ENCODE peak calls at places on chromosomes 3 and 15, in nine cellular contexts. S is spleen, B is foreskin fibroblast, Q is upper lobe of right lung, W is AG04449, C is heart right ventricle, T is GM06990, A is esophagus muscularis mucosa, M is kidney epithelial cell. O is an unnamed sample.

GRCh38 chr3:193872265-193872753 is 263.6 kb upstream of the HES1 start:
- DNase-seq in S (no peak), T (no peak), M (peak), Q (no peak), W (peak), B (peak), C (no peak), A (no peak), O (no peak)

GRCh38 chr3:10549617-10550228 is 44.3 kb upstream of the ATP2B2 start:
- DNase-seq in C (no peak), S (no peak), B (no peak), W (no peak), Q (peak), T (no peak), A (peak), M (no peak), O (no peak)

GRCh38 chr3:105653161-105653560 is 215.7 kb downstream of the CBLB start:
- DNase-seq in W (no peak), T (no peak), S (no peak), Q (no peak), C (no peak), B (no peak), M (no peak), A (no peak), O (no peak)

GRCh38 chr3:111715911-111716523 is 120.9 kb upstream of the ZBED2 start:
- DNase-seq in A (peak), M (no peak), Q (no peak), W (no peak), T (no peak), S (no peak), C (peak), B (peak), O (peak)

GRCh38 chr3:14980689-14981088 is 33.3 kb downstream of the NR2C2 start:
- DNase-seq in Q (no peak), W (no peak), T (no peak), A (no peak), C (no peak), M (no peak), B (no peak), S (no peak), O (peak)

GRCh38 chr3:129795596-129795995 is 97.9 kb downstream of the TMCC1 start:
- DNase-seq in M (peak), S (no peak), Q (no peak), B (no peak), C (no peak), A (no peak), T (no peak), W (no peak), O (no peak)

GRCh38 chr3:154018100-154018696 is 103.0 kb upstream of the ARHGEF26 start:
- DNase-seq in M (no peak), T (no peak), A (no peak), B (peak), Q (no peak), C (no peak), W (no peak), S (peak), O (peak)

GRCh38 chr15:40567111-40567510 is 2.0 kb upstream of the RPUSD2 start:
- DNase-seq in A (no peak), C (no peak), T (no peak), B (peak), W (no peak), M (no peak), S (no peak), Q (no peak), O (no peak)

GRCh38 chr3:123623346-123623880 is 38.6 kb upstream of the HACD2 start:
- DNase-seq in M (no peak), B (peak), S (no peak), W (no peak), T (no peak), A (no peak), C (no peak), Q (no peak), O (no peak)

GRCh38 chr3:94429517-94429916 is 366.7 kb downstream of the NSUN3 start:
- DNase-seq in B (peak), T (no peak), Q (no peak), M (no peak), W (no peak), A (no peak), C (no peak), S (no peak), O (no peak)

GRCh38 chr3:175107231-175107630 is 248.1 kb downstream of the NAALADL2 start:
- DNase-seq in Q (no peak), A (no peak), W (no peak), T (no peak), M (no peak), B (no peak), S (no peak), C (no peak), O (no peak)

GRCh38 chr3:28699283-28699682 is 350.7 kb upstream of the AZI2 start:
- DNase-seq in M (no peak), T (no peak), B (peak), Q (no peak), W (no peak), C (no peak), A (no peak), S (no peak), O (no peak)

GRCh38 chr15:89400121-89400996 is 65.7 kb upstream of the POLG start:
- DNase-seq in S (peak), A (no peak), C (no peak), W (no peak), B (no peak), Q (no peak), M (no peak), T (no peak), O (no peak)

GRCh38 chr3:88879905-88880304 is 227.5 kb upstream of the EPHA3 start:
- DNase-seq in B (no peak), T (no peak), S (no peak), A (no peak), M (no peak), W (no peak), C (no peak), Q (no peak), O (no peak)

GRCh38 chr3:110969229-110970211 is 102.1 kb upstream of the NECTIN3 start:
- DNase-seq in C (no peak), M (no peak), A (no peak), B (no peak), W (no peak), T (no peak), Q (no peak), S (peak), O (no peak)

GRCh38 chr3:48407542-48408099 is 22.3 kb downstream of the PLXNB1 start:
- DNase-seq in W (no peak), S (peak), B (no peak), M (no peak), Q (no peak), C (no peak), T (no peak), A (no peak), O (peak)

GRCh38 chr3:119149484-119149883 is 3.5 kb downstream of the TEX55 start:
- DNase-seq in S (no peak), M (no peak), A (no peak), C (no peak), T (no peak), B (peak), W (peak), Q (no peak), O (no peak)

GRCh38 chr3:90010341-90010740 is 902.9 kb downstream of the EPHA3 start:
- DNase-seq in W (no peak), C (no peak), A (no peak), B (peak), T (no peak), S (no peak), Q (no peak), M (no peak), O (no peak)

GRCh38 chr15:73075151-73075859 is 23.0 kb downstream of the NEO1 start:
- DNase-seq in C (no peak), Q (no peak), A (no peak), M (no peak), T (no peak), W (no peak), B (peak), S (no peak), O (no peak)

GRCh38 chr3:152960684-152961083 is 125.8 kb downstream of the P2RY1 start:
- DNase-seq in B (peak), Q (no peak), W (no peak), A (no peak), S (no peak), M (no peak), T (no peak), C (no peak), O (no peak)

GRCh38 chr15:66936115-66936863 is 129.1 kb upstream of the SMAD3 start:
- DNase-seq in A (no peak), S (no peak), Q (no peak), M (no peak), W (no peak), B (peak), C (peak), T (no peak), O (no peak)

GRCh38 chr3:99645277-99646106 is 7.1 kb downstream of the COL8A1 start:
- DNase-seq in B (peak), S (no peak), A (no peak), Q (no peak), C (no peak), W (no peak), T (no peak), M (no peak), O (no peak)

GRCh38 chr15:40908095-40908494 is 13.8 kb downstream of the VPS18 start:
- DNase-seq in Q (no peak), B (no peak), W (no peak), A (no peak), C (no peak), M (no peak), S (peak), T (no peak), O (no peak)

DNA sequence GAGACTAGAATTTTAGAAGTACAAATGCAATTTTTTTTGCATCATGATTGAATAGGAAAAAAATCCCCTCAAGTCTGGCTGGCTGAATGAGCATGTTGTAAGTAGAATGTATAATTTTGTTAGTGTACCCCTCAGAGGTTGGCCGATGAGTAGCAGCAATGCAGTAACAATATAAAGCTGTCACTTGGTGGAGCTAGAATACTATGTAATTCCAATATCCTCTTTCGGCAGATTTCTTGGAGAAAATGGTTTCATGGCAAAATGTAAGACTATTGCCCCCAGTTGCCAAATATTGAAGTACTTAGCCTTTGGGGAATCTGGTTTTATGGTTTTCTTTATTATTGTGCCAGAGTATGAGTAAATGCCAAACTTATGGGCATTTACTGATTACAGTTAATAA is 39.8 kb upstream of the SGO1 start:
- DNase-seq in B (peak), A (no peak), C (no peak), S (no peak), T (no peak), M (no peak), W (no peak), Q (no peak), O (no peak)
- TF ChIP-seq CTCF in B (peak), A (peak), C (peak), S (no peak), T (peak), M (peak), W (no peak), Q (peak), O (no peak)

GRCh38 chr15:87634361-87634760 is 622.2 kb downstream of the NTRK3 start:
- DNase-seq in M (no peak), W (no peak), T (no peak), S (no peak), B (no peak), A (no peak), Q (no peak), C (no peak), O (no peak)

GRCh38 chr15:87632364-87632763 is 624.2 kb downstream of the NTRK3 start:
- DNase-seq in Q (no peak), B (no peak), W (no peak), A (no peak), M (no peak), T (no peak), S (no peak), C (no peak), O (no peak)

GRCh38 chr15:87633471-87633870 is 623.1 kb downstream of the NTRK3 start:
- DNase-seq in Q (no peak), B (no peak), S (no peak), M (no peak), T (no peak), C (no peak), A (no peak), W (no peak), O (no peak)

GRCh38 chr15:87631093-87631492 is 625.4 kb downstream of the NTRK3 start:
- DNase-seq in A (no peak), C (no peak), S (no peak), T (no peak), W (no peak), B (no peak), M (no peak), Q (no peak), O (no peak)

DNA sequence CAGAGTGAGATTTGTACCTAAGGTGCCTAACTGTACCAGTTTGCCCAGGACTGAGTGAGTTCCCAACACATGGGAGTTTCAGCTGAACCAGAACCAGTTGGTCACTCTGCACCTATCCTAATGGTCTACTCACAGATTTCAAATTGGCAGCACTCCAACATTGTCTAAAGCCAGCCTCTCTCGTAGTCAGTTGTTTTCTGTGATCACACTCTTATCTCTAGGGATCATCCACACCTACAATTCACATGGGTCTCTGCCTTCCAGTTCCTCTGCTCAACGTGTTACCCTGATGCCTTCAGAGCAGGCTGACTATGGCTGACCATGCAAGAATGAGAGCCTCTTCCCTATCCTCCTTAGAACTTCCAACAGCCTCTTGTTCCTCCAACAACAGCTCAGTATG is 624.8 kb downstream of the NTRK3 start:
- DNase-seq in M (no peak), C (no peak), A (no peak), S (no peak), T (no peak), Q (no peak), B (no peak), W (no peak), O (no peak)
- TF ChIP-seq CTCF in M (no peak), C (no peak), A (no peak), S (no peak), T (no peak), Q (no peak), B (no peak), W (no peak), O (no peak)

GRCh38 chr3:128546646-128547045 is 53.6 kb upstream of the GATA2 start:
- DNase-seq in Q (no peak), A (peak), B (no peak), W (no peak), C (no peak), S (no peak), T (no peak), M (no peak), O (no peak)

GRCh38 chr3:128548011-128548410 is 55.0 kb upstream of the GATA2 start:
- DNase-seq in B (no peak), Q (no peak), T (no peak), M (no peak), S (no peak), W (no peak), A (peak), C (no peak), O (no peak)

GRCh38 chr3:128549283-128550112 is 56.5 kb upstream of the GATA2 start:
- DNase-seq in M (peak), B (peak), W (peak), S (no peak), T (no peak), Q (peak), C (peak), A (peak), O (no peak)

GRCh38 chr3:128548426-128549282 is 55.7 kb upstream of the GATA2 start:
- DNase-seq in A (peak), M (no peak), B (no peak), T (no peak), S (no peak), C (no peak), Q (peak), W (no peak), O (no peak)

GRCh38 chr3:128547368-128547987 is 54.5 kb upstream of the GATA2 start:
- DNase-seq in Q (peak), T (no peak), C (no peak), B (peak), M (no peak), W (peak), A (peak), S (no peak), O (no peak)
- TF ChIP-seq CTCF in Q (no peak), T (no peak), C (no peak), B (no peak), M (no peak), W (no peak), A (no peak), S (no peak), O (no peak)

GRCh38 chr3:126155819-126156218 is 24.6 kb downstream of the ALDH1L1 start:
- DNase-seq in C (no peak), W (no peak), B (no peak), A (peak), M (no peak), Q (no peak), T (no peak), S (peak), O (peak)
- TF ChIP-seq CTCF in C (no peak), W (no peak), B (no peak), A (no peak), M (no peak), Q (no peak), T (no peak), S (no peak), O (no peak)

GRCh38 chr3:49702672-49703071 is 13.3 kb downstream of the RNF123 start:
- DNase-seq in Q (no peak), W (no peak), B (no peak), T (no peak), M (no peak), S (no peak), A (no peak), C (no peak), O (no peak)

GRCh38 chr3:49703956-49704355 is 14.6 kb downstream of the RNF123 start:
- DNase-seq in T (no peak), A (no peak), S (no peak), C (no peak), Q (no peak), W (no peak), B (no peak), M (no peak), O (no peak)

GRCh38 chr3:49701388-49702077 is 12.2 kb downstream of the RNF123 start:
- DNase-seq in A (no peak), Q (no peak), W (no peak), B (peak), T (no peak), M (no peak), C (no peak), S (no peak), O (no peak)

GRCh38 chr3:49704629-49705028 is 14.9 kb downstream of the AMIGO3 start:
- DNase-seq in M (no peak), S (no peak), A (no peak), T (no peak), B (no peak), W (no peak), Q (no peak), C (no peak), O (no peak)

DNA sequence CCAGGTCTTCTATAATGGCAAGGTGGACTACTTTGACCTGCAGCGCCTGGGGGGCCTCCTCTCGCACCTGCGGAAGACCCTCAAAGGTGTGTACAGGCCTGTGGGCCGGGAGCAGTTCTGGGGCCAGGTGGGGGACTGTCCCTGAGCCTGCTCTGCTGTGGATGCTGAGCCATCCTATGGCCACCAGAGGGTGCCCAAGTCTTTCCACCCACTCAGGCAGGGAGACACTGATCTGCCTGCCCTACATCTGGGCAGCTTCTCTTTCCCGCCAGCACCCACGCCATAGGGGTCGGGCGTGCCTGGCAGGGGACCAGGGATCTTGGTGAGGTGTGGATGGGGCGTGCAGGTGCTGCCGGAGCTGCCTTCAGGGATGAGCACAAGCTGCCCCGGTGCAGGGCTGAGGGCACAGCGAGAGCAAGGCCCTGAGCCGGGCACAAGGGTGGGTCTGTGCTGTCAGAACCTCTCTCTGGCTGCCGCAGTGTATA is 14.1 kb downstream of the RNF123 start:
- DNase-seq in T (no peak), C (peak), M (no peak), S (peak), W (no peak), A (no peak), Q (no peak), B (peak), O (peak)
- TF ChIP-seq CTCF in T (peak), C (peak), M (peak), S (peak), W (peak), A (peak), Q (peak), B (peak), O (peak)

GRCh38 chr3:159989973-159990846 is 1.6 kb downstream of the IL12A start:
- DNase-seq in A (peak), T (no peak), W (no peak), Q (no peak), C (no peak), M (no peak), B (no peak), S (no peak), O (no peak)
- TF ChIP-seq CTCF in A (no peak), T (no peak), W (no peak), Q (no peak), C (no peak), M (no peak), B (no peak), S (no peak), O (no peak)

O was measured in GM13976.